ENCODE peak calls at places on chromosomes 12 and 14, in six cellular contexts. I is uterus; Y is adrenal gland; G is MG63; F is CD8-positive, alpha-beta memory T cell; T is GM23248. V is an unnamed sample. For H3K9me3 and H3K27me3, the result is how much of the 10 kb centered on the place peaks cover.

GRCh38 chr12:81668475-81668874 is 90.7 kb downstream of the PPFIA2 start:
- DNase-seq in I (no peak), Y (no peak), G (peak), F (no peak), T (peak), V (no peak)

GRCh38 chr12:104454997-104455396 is 1.8 kb upstream of the CHST11 start:
- DNase-seq in I (no peak), Y (no peak), G (peak), F (no peak), T (peak), V (no peak)

GRCh38 chr14:38238332-38238731 is 17.6 kb downstream of the CLEC14A start:
- DNase-seq in I (no peak), Y (no peak), G (peak), F (no peak), T (peak), V (peak)

GRCh38 chr12:104501641-104502040 is 44.9 kb downstream of the CHST11 start:
- DNase-seq in I (no peak), Y (no peak), G (no peak), F (no peak), T (peak), V (no peak)

GRCh38 chr14:67512463-67513134 is 20.5 kb upstream of the PLEKHH1 start:
- DNase-seq in I (no peak), Y (peak), G (no peak), F (no peak), T (no peak), V (no peak)

GRCh38 chr14:98162829-98163228 is 1109.2 kb downstream of the BCL11B start:
- DNase-seq in I (no peak), Y (no peak), G (no peak), F (no peak), T (no peak), V (no peak)

GRCh38 chr12:6061661-6062060 is 62.8 kb downstream of the VWF start:
- DNase-seq in I (no peak), Y (no peak), G (no peak), F (no peak), T (peak), V (peak)

GRCh38 chr14:103070971-103071542 is 13.0 kb upstream of the LBHD2 start:
- DNase-seq in I (no peak), Y (no peak), G (no peak), F (no peak), T (peak), V (no peak)

GRCh38 chr12:130007771-130008170 is 103.9 kb upstream of the TMEM132D start:
- DNase-seq in I (no peak), Y (no peak), G (no peak), F (no peak), T (no peak), V (no peak)

GRCh38 chr12:11726659-11727058 is 77.2 kb downstream of the ETV6 start:
- DNase-seq in I (no peak), Y (no peak), G (no peak), F (no peak), T (no peak), V (no peak)

GRCh38 chr12:30989754-30990153 is 63.2 kb downstream of the TSPAN11 start:
- DNase-seq in I (no peak), Y (peak), G (peak), F (no peak), T (peak), V (no peak)

GRCh38 chr14:98896476-98896875 is 375.5 kb downstream of the BCL11B start:
- DNase-seq in I (no peak), Y (no peak), G (no peak), F (no peak), T (no peak), V (no peak)

GRCh38 chr14:97994020-97994531 is 1196.9 kb downstream of the VRK1 start:
- DNase-seq in I (no peak), Y (no peak), G (no peak), F (peak), T (no peak), V (no peak)

GRCh38 chr12:6347367-6348338 is 5.8 kb upstream of the TNFRSF1A start:
- DNase-seq in I (peak), Y (peak), G (no peak), F (no peak), T (peak), V (no peak)

GRCh38 chr12:68538722-68539614 is 71.7 kb upstream of the RAP1B start:
- DNase-seq in I (peak), Y (peak), G (peak), F (peak), T (peak), V (no peak)

GRCh38 chr12:19916193-19916498 is 452.2 kb upstream of the PDE3A start:
- DNase-seq in I (no peak), Y (no peak), G (no peak), F (no peak), T (no peak), V (no peak)

GRCh38 chr12:5479761-5480160 is 47.9 kb downstream of the NTF3 start:
- DNase-seq in I (no peak), Y (no peak), G (no peak), F (no peak), T (no peak), V (no peak)

GRCh38 chr12:2111816-2112215 is 59.0 kb downstream of the CACNA1C start:
- DNase-seq in I (no peak), Y (no peak), G (no peak), F (no peak), T (no peak), V (no peak)

GRCh38 chr12:56160160-56160763 is 2.1 kb downstream of the MYL6 start:
- DNase-seq in I (no peak), Y (peak), G (no peak), F (peak), T (peak), V (no peak)

GRCh38 chr14:95679995-95680735 is 6.1 kb upstream of the TCL1B start:
- DNase-seq in I (no peak), Y (no peak), G (no peak), F (no peak), T (no peak), V (no peak)

GRCh38 chr12:51906452-51907082 is 737 bp upstream of the ACVRL1 start:
- DNase-seq in I (peak), Y (no peak), G (no peak), F (no peak), T (no peak), V (no peak)

GRCh38 chr12:47910486-47910885 is 5.7 kb upstream of the VDR start:
- DNase-seq in I (no peak), Y (no peak), G (no peak), F (no peak), T (peak), V (no peak)

GRCh38 chr12:110253176-110253575 is 27.9 kb upstream of the ATP2A2 start:
- DNase-seq in I (peak), Y (peak), G (no peak), F (no peak), T (peak), V (no peak)

GRCh38 chr12:56593909-56594621 is 36.1 kb downstream of the BAZ2A start:
- DNase-seq in I (peak), Y (peak), G (peak), F (peak), T (peak), V (peak)

GRCh38 chr12:53591301-53592206 is 34.6 kb downstream of the ATF7 start:
- DNase-seq in I (no peak), Y (peak), G (no peak), F (no peak), T (peak), V (no peak)

GRCh38 chr12:47223848-47224213 is 144.1 kb upstream of the AMIGO2 start:
- DNase-seq in I (peak), Y (peak), G (no peak), F (no peak), T (no peak), V (no peak)

GRCh38 chr14:72023128-72024042 is 91.2 kb downstream of the RGS6 start:
- DNase-seq in I (no peak), Y (no peak), G (no peak), F (no peak), T (peak), V (no peak)

GRCh38 chr12:52362118-52362726 is 5.1 kb downstream of the KRT85 start:
- DNase-seq in I (no peak), Y (no peak), G (no peak), F (no peak), T (no peak), V (no peak)

GRCh38 chr14:24665440-24665991 is 31.5 kb upstream of the GZMB start:
- DNase-seq in I (no peak), Y (no peak), G (no peak), F (no peak), T (no peak), V (no peak)

GRCh38 chr12:92059976-92060375 is 85.7 kb downstream of the BTG1 start:
- DNase-seq in I (no peak), Y (no peak), G (no peak), F (no peak), T (peak), V (no peak)

GRCh38 chr14:34222867-34223266 is 239.2 kb downstream of the SPTSSA start:
- DNase-seq in I (no peak), Y (no peak), G (no peak), F (no peak), T (no peak), V (no peak)

GRCh38 chr14:72479471-72479931 is 414.4 kb downstream of the DPF3 start:
- DNase-seq in I (no peak), Y (no peak), G (no peak), F (no peak), T (no peak), V (no peak)

GRCh38 chr14:24092110-24092959 is 1.8 kb upstream of the PCK2 start:
- DNase-seq in I (no peak), Y (no peak), G (no peak), F (no peak), T (peak), V (no peak)

GRCh38 chr12:122975790-122976647 is 975 bp downstream of the OGFOD2 start:
- DNase-seq in I (peak), Y (no peak), G (no peak), F (no peak), T (peak), V (no peak)

GRCh38 chr14:103109789-103110415 is 13.4 kb upstream of the TNFAIP2 start:
- DNase-seq in I (peak), Y (peak), G (peak), F (no peak), T (no peak), V (peak)

GRCh38 chr12:27220057-27220987 is 23.8 kb upstream of the STK38L start:
- DNase-seq in I (no peak), Y (no peak), G (no peak), F (no peak), T (peak), V (no peak)

GRCh38 chr14:101022916-101023435 is 119.5 kb upstream of the RTL1 start:
- DNase-seq in I (peak), Y (peak), G (no peak), F (no peak), T (no peak), V (no peak)

DNA sequence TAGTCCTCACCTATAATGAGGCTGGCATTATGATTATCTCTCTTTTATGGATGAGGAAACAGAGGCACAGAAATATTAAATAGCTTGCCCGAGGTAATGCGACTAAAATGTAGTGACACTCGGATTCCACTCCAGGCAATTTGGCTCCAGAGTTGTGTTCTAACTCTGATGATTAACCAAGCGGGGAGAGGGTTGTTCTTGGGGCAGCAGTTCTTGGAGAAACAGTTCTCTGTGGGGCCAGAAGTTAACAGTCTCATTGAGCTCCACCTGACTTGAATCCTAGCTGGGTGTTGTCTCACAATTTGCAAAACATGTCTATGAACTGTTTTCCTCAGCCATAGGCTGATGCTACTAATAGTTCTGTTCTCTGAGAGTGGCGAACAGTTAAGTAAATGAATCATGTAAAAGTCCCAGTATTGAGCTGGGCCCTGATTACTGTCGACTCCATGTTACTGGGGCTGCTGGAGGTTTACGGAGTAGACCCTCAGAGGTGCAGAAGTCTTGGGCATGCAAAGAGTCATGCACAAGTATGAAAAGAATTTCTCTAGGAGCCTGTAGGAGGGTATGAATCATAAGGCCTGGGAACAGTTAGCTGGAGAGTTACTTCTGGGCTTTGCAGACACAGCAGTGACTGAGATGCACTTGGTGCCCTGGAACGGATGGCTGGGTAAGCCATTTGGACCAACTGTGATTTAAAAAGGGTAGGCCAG is 15.4 kb upstream of the NIN start:
- DNase-seq in I (no peak), Y (no peak), G (peak), F (no peak), T (peak), V (peak)
- H3K4me3 ChIP-seq in I (no peak), Y (no peak), G (no peak), F (no peak), T (peak), V (no peak)

DNA sequence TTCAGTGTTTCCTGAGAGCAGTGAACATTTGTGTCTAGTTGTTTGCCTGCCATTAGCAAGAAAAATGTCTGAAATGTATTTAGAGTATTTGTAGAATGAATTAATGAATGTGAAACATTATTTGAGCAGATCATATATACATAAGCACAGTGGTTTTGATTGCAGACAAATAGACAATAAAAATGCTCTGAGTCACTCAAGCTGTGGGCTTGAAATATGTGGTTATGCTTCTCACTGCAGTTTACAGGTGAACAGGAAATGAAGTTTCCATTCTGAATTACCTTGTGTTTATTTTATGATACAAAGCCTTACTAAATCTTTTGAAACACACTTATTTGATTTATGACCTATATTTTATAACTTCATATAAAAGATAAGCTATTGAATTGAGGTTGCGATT is 827.7 kb downstream of the TMTC2 start:
- DNase-seq in I (no peak), Y (no peak), G (no peak), F (no peak), T (no peak), V (no peak)
- H3K9me3 ChIP-seq in I (under half), Y (under half), G (under half), F (under half), T (under half), V (under half)

GRCh38 chr12:132441871-132442863 is 47.8 kb upstream of the FBRSL1 start:
- DNase-seq in I (no peak), Y (no peak), G (no peak), F (no peak), T (no peak), V (no peak)
- H3K27me3 ChIP-seq in I (under half), Y (under half), G (under half), F (under half), T (under half), V (under half)

DNA sequence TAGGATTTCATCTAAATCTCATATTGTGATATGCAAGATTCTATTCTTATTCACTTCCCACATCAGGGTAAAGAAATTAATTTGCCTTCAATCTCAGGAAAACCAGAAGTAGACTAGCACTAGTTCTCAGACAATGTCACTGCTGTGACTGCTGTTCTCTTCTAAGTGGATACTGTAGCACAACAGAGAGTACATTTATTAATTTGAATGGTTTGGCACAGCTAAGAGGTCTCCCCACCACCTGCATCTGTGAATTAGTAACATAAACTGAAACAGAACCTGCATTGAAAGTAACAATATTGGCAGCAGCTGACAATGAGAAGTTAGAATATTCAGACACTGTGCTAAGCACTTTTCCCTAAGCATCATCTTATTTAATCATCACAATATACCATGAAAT is 253.1 kb downstream of the PDZRN4 start:
- DNase-seq in I (no peak), Y (no peak), G (no peak), F (no peak), T (no peak), V (no peak)
- H3K4me3 ChIP-seq in I (no peak), Y (no peak), G (no peak), F (no peak), T (no peak), V (no peak)

GRCh38 chr14:32826404-32827082 is 112.1 kb upstream of the NPAS3 start:
- DNase-seq in I (no peak), Y (no peak), G (no peak), F (no peak), T (peak), V (no peak)

GRCh38 chr14:32825058-32825457 is 113.6 kb upstream of the NPAS3 start:
- DNase-seq in I (no peak), Y (no peak), G (no peak), F (no peak), T (no peak), V (no peak)

GRCh38 chr14:32821989-32822653 is 116.6 kb upstream of the NPAS3 start:
- DNase-seq in I (no peak), Y (no peak), G (no peak), F (no peak), T (no peak), V (peak)

GRCh38 chr14:32820686-32821085 is 118.0 kb upstream of the NPAS3 start:
- DNase-seq in I (no peak), Y (no peak), G (no peak), F (no peak), T (no peak), V (no peak)

GRCh38 chr14:32824195-32824594 is 114.5 kb upstream of the NPAS3 start:
- DNase-seq in I (no peak), Y (no peak), G (no peak), F (no peak), T (no peak), V (no peak)
- H3K9me3 ChIP-seq in I (under half), Y (under half), G (under half), F (under half), T (under half), V (under half)

GRCh38 chr12:132404956-132405741 is 75.8 kb upstream of the GALNT9 start:
- DNase-seq in I (no peak), Y (no peak), G (no peak), F (no peak), T (no peak), V (no peak)
- H3K27me3 ChIP-seq in I (under half), Y (under half), G (under half), F (under half), T (under half), V (under half)

GRCh38 chr12:79187032-79187431 is 322.5 kb downstream of the SYT1 start:
- DNase-seq in I (no peak), Y (no peak), G (no peak), F (no peak), T (no peak), V (no peak)
- H3K4me3 ChIP-seq in I (no peak), Y (no peak), G (no peak), F (no peak), T (no peak), V (no peak)

DNA sequence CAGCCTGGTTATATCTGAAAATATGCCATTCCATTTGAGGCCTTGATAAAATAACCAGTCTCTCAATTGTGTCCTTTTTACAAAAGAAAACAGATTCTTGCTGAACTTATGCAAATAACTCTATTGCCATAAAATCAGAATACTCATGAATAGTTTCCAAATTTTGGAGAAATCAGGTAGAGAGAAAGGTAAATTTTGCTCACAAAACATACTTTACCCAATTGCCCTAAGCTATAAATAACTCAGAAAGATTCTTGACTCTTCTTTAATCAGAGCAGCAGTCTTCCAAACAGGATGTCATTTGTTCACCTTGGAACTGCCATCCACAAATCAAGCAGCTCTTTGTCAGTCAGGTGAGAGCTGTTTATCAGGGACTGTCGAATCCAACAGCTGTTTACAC is 12.6 kb downstream of the ZNF26 start:
- DNase-seq in I (no peak), Y (no peak), G (no peak), F (no peak), T (no peak), V (no peak)
- H3K9me3 ChIP-seq in I (half or more), Y (under half), G (under half), F (half or more), T (under half), V (half or more)

GRCh38 chr14:36268957-36269734 is 51.3 kb downstream of the MBIP start:
- DNase-seq in I (no peak), Y (no peak), G (no peak), F (no peak), T (no peak), V (no peak)
- H3K27me3 ChIP-seq in I (under half), Y (under half), G (under half), F (under half), T (half or more), V (under half)

V was measured in AG04450.